ENCODE peak calls at places on chromosomes 11 and 22, in seven cellular contexts. One of them, this sample, is unnamed.

GRCh38 chr11:69267395-69267805 is 26.6 kb upstream of the MYEOV start:
- DNase-seq in NCI-H2171: no peak
- DNase-seq in right cardiac atrium: no peak
- DNase-seq in fibroblast of the aortic adventitia: no peak
- DNase-seq in mesenchymal stem cell: no peak
- DNase-seq in osteocyte: no peak
- DNase-seq in GM23248: no peak
- DNase-seq in this sample: no peak

GRCh38 chr11:94762208-94762607 is 5.9 kb upstream of the AMOTL1 start:
- DNase-seq in NCI-H2171: no peak
- DNase-seq in right cardiac atrium: no peak
- DNase-seq in fibroblast of the aortic adventitia: no peak
- DNase-seq in mesenchymal stem cell: no peak
- DNase-seq in osteocyte: no peak
- DNase-seq in GM23248: peak; percentile 52
- DNase-seq in this sample: no peak

GRCh38 chr11:86672007-86672621 is at the start of gene ME3:
- DNase-seq in NCI-H2171: peak; percentile 99
- DNase-seq in right cardiac atrium: peak; percentile 88
- DNase-seq in fibroblast of the aortic adventitia: peak; percentile 51
- DNase-seq in mesenchymal stem cell: peak; percentile 75
- DNase-seq in osteocyte: peak; percentile 85
- DNase-seq in GM23248: peak; percentile 74
- DNase-seq in this sample: peak; percentile 69

GRCh38 chr11:72001834-72002591 is 3.3 kb downstream of the IL18BP start:
- DNase-seq in NCI-H2171: peak; percentile 57
- DNase-seq in right cardiac atrium: no peak
- DNase-seq in fibroblast of the aortic adventitia: no peak
- DNase-seq in mesenchymal stem cell: no peak
- DNase-seq in osteocyte: no peak
- DNase-seq in GM23248: no peak
- DNase-seq in this sample: no peak

GRCh38 chr22:42283288-42284229 is 13.1 kb upstream of the TCF20 start:
- DNase-seq in NCI-H2171: no peak
- DNase-seq in right cardiac atrium: peak; percentile 49
- DNase-seq in fibroblast of the aortic adventitia: no peak
- DNase-seq in mesenchymal stem cell: peak; percentile 21
- DNase-seq in osteocyte: no peak
- DNase-seq in GM23248: peak; percentile 58
- DNase-seq in this sample: peak; percentile 45

GRCh38 chr11:87529486-87529885 is 491.8 kb downstream of the TMEM135 start:
- DNase-seq in NCI-H2171: no peak
- DNase-seq in right cardiac atrium: no peak
- DNase-seq in fibroblast of the aortic adventitia: peak; percentile 2
- DNase-seq in mesenchymal stem cell: no peak
- DNase-seq in osteocyte: no peak
- DNase-seq in GM23248: peak; percentile 41
- DNase-seq in this sample: no peak

GRCh38 chr22:50031189-50032091 is 18.9 kb upstream of the IL17REL start:
- DNase-seq in NCI-H2171: no peak
- DNase-seq in right cardiac atrium: peak; percentile 58
- DNase-seq in fibroblast of the aortic adventitia: no peak
- DNase-seq in mesenchymal stem cell: no peak
- DNase-seq in osteocyte: peak; percentile 85
- DNase-seq in GM23248: no peak
- DNase-seq in this sample: peak; percentile 11

GRCh38 chr22:37212174-37212906 is at the start of gene SSTR3:
- DNase-seq in NCI-H2171: peak; percentile 56
- DNase-seq in right cardiac atrium: no peak
- DNase-seq in fibroblast of the aortic adventitia: no peak
- DNase-seq in mesenchymal stem cell: no peak
- DNase-seq in osteocyte: peak; percentile 85
- DNase-seq in GM23248: peak; percentile 52
- DNase-seq in this sample: peak; percentile 56

GRCh38 chr22:50440544-50441249 is 34.1 kb downstream of the SBF1 start:
- DNase-seq in NCI-H2171: no peak
- DNase-seq in right cardiac atrium: peak; percentile 58
- DNase-seq in fibroblast of the aortic adventitia: no peak
- DNase-seq in mesenchymal stem cell: no peak
- DNase-seq in osteocyte: no peak
- DNase-seq in GM23248: no peak
- DNase-seq in this sample: no peak

GRCh38 chr11:118010738-118011461 is 24.7 kb downstream of the IL10RA start:
- DNase-seq in NCI-H2171: no peak
- DNase-seq in right cardiac atrium: peak; percentile 79
- DNase-seq in fibroblast of the aortic adventitia: no peak
- DNase-seq in mesenchymal stem cell: no peak
- DNase-seq in osteocyte: peak; percentile 78
- DNase-seq in GM23248: no peak
- DNase-seq in this sample: no peak

This sample was measured in GM03348.